ENCODE peak calls at places on chromosome 18, in seven cellular contexts. P, W, S, M, H, K and R are unnamed samples. For H3K4me1, the result is how much of the 10 kb centered on the place peaks cover.

GRCh38 chr18:50422286-50422898 is 47.5 kb downstream of the SKA1 start:
- DNase-seq in K (no peak), M (no peak), S (no peak), H (no peak), W (no peak), P (no peak), R (no peak)

GRCh38 chr18:60322591-60322990 is 50.0 kb downstream of the MC4R start:
- DNase-seq in K (no peak), H (no peak), S (peak), M (no peak), W (no peak), P (no peak), R (no peak)

GRCh38 chr18:37385846-37386435 is 179.7 kb downstream of the CELF4 start:
- DNase-seq in P (no peak), S (peak), K (no peak), W (no peak), M (no peak), H (no peak), R (no peak)

GRCh38 chr18:58669731-58670379 is 1.4 kb upstream of the MALT1 start:
- DNase-seq in W (no peak), H (no peak), P (no peak), S (peak), K (peak), M (no peak), R (no peak)

GRCh38 chr18:7727381-7728076 is 160.4 kb downstream of the PTPRM start:
- DNase-seq in H (no peak), P (no peak), W (no peak), S (no peak), M (no peak), K (no peak), R (no peak)

GRCh38 chr18:45328762-45329161 is 286.5 kb upstream of the SLC14A2 start:
- DNase-seq in W (no peak), M (no peak), H (no peak), P (no peak), K (no peak), S (peak), R (no peak)

GRCh38 chr18:76398899-76399612 is 96.0 kb downstream of the ZNF516 start:
- DNase-seq in M (peak), H (peak), P (peak), W (peak), K (peak), S (peak), R (peak)

GRCh38 chr18:63292844-63293683 is 26.5 kb downstream of the BCL2 start:
- DNase-seq in M (no peak), K (no peak), P (no peak), H (peak), S (no peak), W (no peak), R (no peak)

GRCh38 chr18:28778706-28779105 is 601.8 kb upstream of the CDH2 start:
- DNase-seq in P (no peak), H (no peak), S (no peak), W (no peak), K (no peak), M (no peak), R (no peak)

GRCh38 chr18:28973324-28973723 is 796.4 kb upstream of the CDH2 start:
- DNase-seq in P (no peak), M (no peak), K (no peak), W (no peak), S (no peak), H (no peak), R (no peak)

GRCh38 chr18:11794195-11794594 is 57.0 kb upstream of the CHMP1B start:
- DNase-seq in S (no peak), H (no peak), W (no peak), K (no peak), P (no peak), M (no peak), R (no peak)

GRCh38 chr18:23825978-23826405 is 136.7 kb downstream of the LAMA3 start:
- DNase-seq in K (no peak), S (peak), P (no peak), H (peak), W (no peak), M (no peak), R (peak)

GRCh38 chr18:75140296-75140695 is 68.6 kb downstream of the PTGR3 start:
- DNase-seq in H (peak), S (no peak), K (no peak), M (no peak), P (no peak), W (no peak), R (no peak)

GRCh38 chr18:70074091-70074490 is 126.4 kb upstream of the CD226 start:
- DNase-seq in H (no peak), M (no peak), S (peak), W (no peak), K (no peak), P (no peak), R (no peak)

GRCh38 chr18:3380384-3380961 is 69.5 kb upstream of the TGIF1 start:
- DNase-seq in K (no peak), W (no peak), M (no peak), P (no peak), S (peak), H (no peak), R (no peak)
- H3K4me1 ChIP-seq in K (under half), W (under half), M (under half), P (under half), S (under half), H (under half), R (under half)

GRCh38 chr18:407168-407567 is 93.3 kb downstream of the COLEC12 start:
- DNase-seq in W (no peak), S (no peak), H (no peak), P (no peak), K (no peak), M (no peak), R (no peak)
- H3K4me3 ChIP-seq in W (no peak), S (no peak), H (no peak), P (no peak), K (no peak), M (no peak), R (no peak)

GRCh38 chr18:48918156-48918555 is 32.6 kb downstream of the SMAD7 start:
- DNase-seq in P (no peak), S (no peak), W (no peak), H (no peak), K (no peak), M (no peak), R (no peak)
- H3K4me1 ChIP-seq in P (under half), S (under half), W (under half), H (under half), K (under half), M (under half), R (under half)

DNA sequence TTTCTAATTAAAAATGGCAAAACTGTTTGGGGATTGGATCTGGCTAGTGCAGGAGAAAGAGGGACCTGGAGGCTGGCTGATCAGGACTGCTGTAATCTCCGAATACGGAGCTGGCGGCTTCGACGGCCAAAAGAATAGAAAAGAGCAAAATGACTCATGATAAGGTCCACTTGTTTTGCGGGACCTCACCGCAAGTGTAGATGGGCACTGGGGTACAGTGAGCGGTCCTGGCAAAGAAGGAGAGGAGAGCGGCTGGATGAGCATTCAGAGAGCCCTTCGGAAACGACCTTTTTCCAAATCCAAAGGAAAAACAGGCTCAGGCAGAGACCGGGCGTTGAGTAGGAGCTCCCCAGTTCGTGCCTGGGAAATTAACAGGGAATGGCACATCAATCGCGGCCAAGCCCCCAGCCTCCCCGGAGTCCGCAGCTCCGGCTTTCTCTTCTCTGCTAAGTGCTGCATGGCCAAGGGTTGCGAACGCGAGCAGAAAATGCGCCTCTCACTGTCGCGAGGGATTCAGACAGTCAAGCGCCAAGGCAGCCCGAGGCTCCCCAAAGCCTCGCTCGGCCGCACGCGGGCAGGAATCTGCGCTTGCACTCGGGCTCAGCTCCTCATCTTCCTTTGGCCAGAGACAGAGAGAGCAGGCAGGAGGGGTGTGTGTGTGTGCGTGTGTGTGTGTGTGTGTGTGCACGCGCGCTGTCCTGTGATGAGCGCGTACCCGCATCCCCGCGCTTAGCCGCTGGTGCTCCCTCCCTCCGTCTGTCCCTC is 1.8 kb downstream of the DCC start:
- DNase-seq in K (no peak), M (no peak), H (no peak), S (peak), P (no peak), W (no peak), R (peak)
- H3K4me3 ChIP-seq in K (no peak), M (no peak), H (no peak), S (no peak), P (peak), W (no peak), R (peak)

GRCh38 chr18:5982332-5982731 is 87.0 kb upstream of the TMEM200C start:
- DNase-seq in H (no peak), K (no peak), M (no peak), W (no peak), P (no peak), S (no peak), R (no peak)
- H3K4me1 ChIP-seq in H (under half), K (under half), M (under half), W (under half), P (under half), S (under half), R (under half)